ENCODE peak calls at places on chromosomes 1 and 21, in seven cellular contexts. I, V, Q, L, H, O and T are unnamed samples. For H3K4me1, the result is how much of the 10 kb centered on the place peaks cover.

GRCh38 chr1:217563179-217563578 is 67.7 kb downstream of the GPATCH2 start:
- DNase-seq in I (no peak), V (no peak), Q (no peak), L (no peak), H (no peak), O (no peak), T (no peak)

GRCh38 chr21:36534656-36535055 is 54.7 kb upstream of the CLDN14 start:
- DNase-seq in I (no peak), V (no peak), Q (no peak), L (no peak), H (no peak), O (no peak), T (no peak)

GRCh38 chr1:115409097-115409852 is 71.2 kb upstream of the NGF start:
- DNase-seq in I (no peak), V (no peak), Q (no peak), L (no peak), H (no peak), O (no peak), T (no peak)

GRCh38 chr1:50419192-50419906 is 3.9 kb downstream of the DMRTA2 start:
- DNase-seq in I (no peak), V (no peak), Q (no peak), L (no peak), H (no peak), O (no peak), T (no peak)

GRCh38 chr1:245805503-245805902 is 650.7 kb downstream of the KIF26B start:
- DNase-seq in I (no peak), V (no peak), Q (no peak), L (no peak), H (no peak), O (no peak), T (no peak)

GRCh38 chr1:17539526-17540254 is at the start of gene ARHGEF10L:
- DNase-seq in I (no peak), V (no peak), Q (no peak), L (peak), H (peak), O (no peak), T (peak)

GRCh38 chr1:94940738-94941137 is 13.8 kb upstream of the CNN3 start:
- DNase-seq in I (no peak), V (no peak), Q (no peak), L (no peak), H (no peak), O (no peak), T (no peak)

GRCh38 chr1:196114193-196114592 is 494.0 kb downstream of the KCNT2 start:
- DNase-seq in I (peak), V (no peak), Q (no peak), L (no peak), H (no peak), O (no peak), T (no peak)

GRCh38 chr1:57945045-57945444 is 521.2 kb upstream of the DAB1 start:
- DNase-seq in I (no peak), V (no peak), Q (no peak), L (no peak), H (no peak), O (no peak), T (no peak)

GRCh38 chr1:6785721-6786505 is 659 bp downstream of the CAMTA1 start:
- DNase-seq in I (peak), V (peak), Q (peak), L (peak), H (peak), O (peak), T (peak)

GRCh38 chr1:29836626-29837305 is 600.4 kb downstream of the PTPRU start:
- DNase-seq in I (no peak), V (no peak), Q (no peak), L (no peak), H (no peak), O (no peak), T (no peak)

GRCh38 chr1:19602486-19602885 is 41.6 kb upstream of the NBL1 start:
- DNase-seq in I (no peak), V (no peak), Q (no peak), L (no peak), H (no peak), O (no peak), T (no peak)
- H3K27ac ChIP-seq in I (peak), V (no peak), Q (peak), L (no peak), H (no peak), O (no peak), T (no peak)

DNA sequence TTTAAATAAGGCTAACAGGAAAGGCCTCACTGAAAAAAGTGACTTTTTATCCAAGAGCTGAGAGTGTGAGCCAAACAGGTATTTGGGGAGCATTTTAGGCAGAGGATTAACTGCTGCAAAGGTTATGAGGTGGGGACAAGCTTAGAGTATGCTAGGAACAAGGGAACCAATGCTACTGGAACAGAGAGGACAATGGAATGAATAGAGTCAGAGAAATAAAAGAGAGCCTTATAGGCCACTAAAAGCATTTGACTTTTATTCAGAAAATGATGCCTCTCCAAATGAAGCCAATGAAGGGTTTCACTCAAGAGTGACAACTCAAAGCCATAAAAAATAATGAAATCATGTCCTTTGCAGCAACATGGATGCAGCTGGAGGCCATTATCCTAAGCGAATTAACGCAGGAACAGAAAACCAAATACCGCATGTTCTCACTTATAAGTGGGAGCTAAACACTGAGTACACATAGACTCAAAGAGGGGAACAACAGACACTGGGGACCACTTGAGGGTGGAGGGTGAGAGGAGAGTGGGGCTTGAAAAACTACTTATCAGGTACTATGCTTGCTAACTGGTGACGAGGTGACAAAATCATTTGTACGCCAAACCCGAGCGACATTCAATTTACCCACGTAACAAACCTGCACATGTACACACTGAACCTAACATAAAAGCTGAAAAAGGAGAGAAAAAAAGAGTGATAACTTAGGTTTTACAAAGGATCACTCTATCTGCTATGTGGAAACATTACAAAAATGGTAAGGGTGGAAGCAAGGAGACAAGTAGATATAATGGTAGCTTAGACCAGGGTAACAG is 11.1 kb downstream of the PTP4A2 start:
- DNase-seq in I (no peak), V (no peak), Q (no peak), L (no peak), H (no peak), O (no peak), T (no peak)
- H3K4me1 ChIP-seq in I (under half), V (half or more), Q (half or more), L (half or more), H (half or more), O (under half), T (half or more)

GRCh38 chr1:214504330-214504729 is 47.1 kb downstream of the PTPN14 start:
- DNase-seq in I (no peak), V (no peak), Q (no peak), L (no peak), H (no peak), O (no peak), T (no peak)
- H3K27ac ChIP-seq in I (no peak), V (no peak), Q (no peak), L (no peak), H (no peak), O (no peak), T (no peak)

GRCh38 chr1:202007703-202008489 is 2.5 kb upstream of the ELF3 start:
- DNase-seq in I (no peak), V (no peak), Q (no peak), L (peak), H (no peak), O (no peak), T (no peak)
- H3K4me1 ChIP-seq in I (under half), V (under half), Q (under half), L (under half), H (under half), O (under half), T (under half)

DNA sequence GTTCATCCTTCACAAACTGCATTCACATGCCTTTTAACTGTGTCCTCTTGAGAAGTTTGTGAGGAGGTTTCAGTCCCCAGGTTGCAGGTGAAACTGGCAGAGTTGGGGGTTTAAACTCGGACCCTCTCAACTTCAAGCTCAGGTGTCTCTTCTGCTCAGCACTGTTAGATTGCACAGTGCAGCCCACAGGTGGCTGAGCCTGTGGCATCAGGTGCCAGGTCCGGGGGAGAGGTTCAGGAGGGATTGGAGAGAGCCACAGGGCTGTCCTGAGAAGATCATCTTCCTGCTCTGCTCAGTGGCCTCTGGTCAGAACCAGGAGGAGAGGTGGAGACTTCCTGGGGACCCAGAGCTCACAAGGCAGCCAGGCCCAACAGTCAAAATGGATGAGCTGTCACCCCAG is 152.2 kb upstream of the RAB4A start:
- DNase-seq in I (no peak), V (no peak), Q (no peak), L (no peak), H (no peak), O (no peak), T (no peak)
- H3K27ac ChIP-seq in I (no peak), V (no peak), Q (no peak), L (no peak), H (no peak), O (no peak), T (no peak)